ENCODE peak calls at places on chromosomes 16 and 17, in six cellular contexts. E is thoracic aorta, T is mammary epithelial cell, I is PC-3, F is fibroblast of lung, O is testis. Y is an unnamed sample.

GRCh38 chr17:48051706-48052486 is 3.7 kb downstream of the NFE2L1 start:
- DNase-seq in I (no peak), F (peak; percentile 86), T (peak; percentile 73), O (peak; percentile 89), E (peak; percentile 36), Y (no peak)

GRCh38 chr17:2421315-2422147 is 20.7 kb upstream of the MNT start:
- DNase-seq in O (peak; percentile 72), T (peak; percentile 25), I (no peak), E (no peak), F (no peak), Y (no peak)

GRCh38 chr16:24977673-24978065 is 37.5 kb downstream of the ARHGAP17 start:
- DNase-seq in F (peak; percentile 83), I (peak; percentile 41), T (no peak), O (no peak), E (no peak), Y (no peak)

GRCh38 chr17:56297142-56297541 is 143.9 kb downstream of the ANKFN1 start:
- DNase-seq in I (no peak), F (peak; percentile 57), T (no peak), O (no peak), E (no peak), Y (no peak)

GRCh38 chr16:30434852-30435251 is 5.0 kb upstream of the DCTPP1 start:
- DNase-seq in E (no peak), F (no peak), T (peak; percentile 68), I (no peak), O (no peak), Y (no peak)

GRCh38 chr17:57708401-57708800 is 36.7 kb downstream of the CCDC182 start:
- DNase-seq in O (no peak), E (no peak), F (no peak), T (no peak), I (no peak), Y (no peak)

GRCh38 chr16:86199182-86199581 is 300.2 kb downstream of the IRF8 start:
- DNase-seq in I (no peak), F (no peak), T (no peak), E (no peak), O (no peak), Y (no peak)

GRCh38 chr17:42608692-42609181 is 437 bp downstream of the RETREG3 start:
- DNase-seq in E (no peak), F (no peak), I (no peak), O (no peak), T (no peak), Y (no peak)

GRCh38 chr17:69819316-69820087 is 255.5 kb upstream of the KCNJ16 start:
- DNase-seq in E (no peak), I (no peak), T (no peak), F (peak; percentile 82), O (no peak), Y (no peak)

GRCh38 chr17:48814504-48814903 is 2.5 kb downstream of the TTLL6 start:
- DNase-seq in I (peak; percentile 85), E (no peak), O (peak; percentile 61), F (peak; percentile 11), T (no peak), Y (no peak)

GRCh38 chr16:74724820-74725549 is 24.3 kb upstream of the MLKL start:
- DNase-seq in I (no peak), O (no peak), T (peak; percentile 87), E (no peak), F (peak; percentile 85), Y (no peak)

GRCh38 chr17:50213026-50214015 is 11.9 kb upstream of the COL1A1 start:
- DNase-seq in E (no peak), F (no peak), T (no peak), O (no peak), I (no peak), Y (no peak)

GRCh38 chr17:75701288-75701687 is 20.0 kb upstream of the ITGB4 start:
- DNase-seq in F (no peak), E (no peak), O (no peak), I (no peak), T (no peak), Y (no peak)
- H3K36me3 ChIP-seq in F (peaks cover 38% of the 10 kb centered on the region), E (peaks cover 75% of the 10 kb centered on the region), O (no peaks in the 10 kb centered on the region), I (peaks cover 71% of the 10 kb centered on the region), T (peaks cover 26% of the 10 kb centered on the region), Y (peaks cover 44% of the 10 kb centered on the region)

GRCh38 chr16:68072038-68072695 is 13.0 kb upstream of the NFATC3 start:
- DNase-seq in T (peak; percentile 92), F (no peak), O (peak; percentile 79), I (peak; percentile 70), E (no peak), Y (no peak)
- H3K4me1 ChIP-seq in T (peaks cover 17% of the 10 kb centered on the region), F (no peaks in the 10 kb centered on the region), O (peaks cover 22% of the 10 kb centered on the region), I (peaks cover 8% of the 10 kb centered on the region), E (no peaks in the 10 kb centered on the region), Y (no peaks in the 10 kb centered on the region)

GRCh38 chr16:17469011-17469741 is 1.6 kb downstream of the XYLT1 start:
- DNase-seq in I (no peak), E (no peak), F (peak; percentile 78), O (no peak), T (peak; percentile 39), Y (no peak)
- H3K27ac ChIP-seq in I (no peak overlapping the region), E (no peak overlapping the region), F (peak overlapping the region; percentile 72), O (no peak overlapping the region), T (no peak overlapping the region), Y (no peak overlapping the region)

GRCh38 chr17:67729903-67730302 is 12.2 kb downstream of the NOL11 start:
- DNase-seq in E (no peak), O (no peak), F (no peak), T (no peak), I (no peak), Y (no peak)

GRCh38 chr17:67730706-67731105 is 13.0 kb downstream of the NOL11 start:
- DNase-seq in I (no peak), T (no peak), O (no peak), E (no peak), F (no peak), Y (no peak)

DNA sequence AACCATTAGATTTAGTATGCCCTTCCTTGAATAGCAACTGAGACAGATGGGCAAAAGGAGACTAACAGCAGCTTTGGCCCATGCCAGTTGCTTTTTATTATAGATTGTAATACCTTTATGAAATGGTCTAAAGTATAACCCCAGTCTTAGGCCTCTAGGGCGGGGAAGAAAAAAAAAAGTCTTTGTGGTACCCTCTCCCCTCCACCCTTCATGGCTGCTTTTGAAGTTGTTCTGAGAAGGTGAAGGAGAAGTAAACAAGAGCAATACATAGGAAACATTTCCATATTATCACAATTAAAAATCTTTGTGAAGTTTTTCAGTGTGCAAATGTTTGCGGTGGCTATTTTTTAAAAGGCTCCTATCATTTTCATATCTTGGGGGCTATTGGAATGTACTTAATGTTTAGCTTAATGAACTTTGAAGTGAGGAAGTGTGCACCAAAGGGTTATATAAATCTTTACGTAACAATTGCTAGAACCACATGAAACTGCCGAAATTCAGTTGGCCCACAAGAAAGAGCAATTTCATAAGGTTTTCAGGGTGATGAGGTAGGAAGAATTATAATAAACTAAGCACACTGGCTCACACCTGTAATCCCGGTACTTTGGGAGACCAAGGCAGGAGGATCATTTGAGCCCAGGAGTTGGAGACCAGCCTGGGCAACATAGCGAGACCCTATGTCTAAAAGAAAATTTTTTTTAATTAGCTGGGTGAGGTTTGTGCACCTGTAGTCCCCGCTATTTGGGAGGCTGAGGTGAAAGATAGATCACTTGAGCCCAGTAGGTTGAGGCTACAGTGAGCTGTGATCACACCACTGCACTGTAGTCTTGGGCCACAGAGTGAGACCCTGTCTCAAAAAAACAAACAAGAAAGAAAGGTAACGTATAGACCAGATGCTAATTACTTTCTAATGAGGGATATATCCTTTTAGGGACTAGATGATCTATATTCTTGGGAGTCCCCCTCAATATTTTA is 7.8 kb downstream of the NOL11 start:
- DNase-seq in I (no peak), T (no peak), O (no peak), F (no peak), E (no peak), Y (no peak)
- H3K36me3 ChIP-seq in I (peaks cover 83% of the 10 kb centered on the region), T (peaks cover 40% of the 10 kb centered on the region), O (no peaks in the 10 kb centered on the region), F (peaks cover 13% of the 10 kb centered on the region), E (peaks cover 56% of the 10 kb centered on the region), Y (peaks cover 18% of the 10 kb centered on the region)